ENCODE peak calls at places on chromosomes 12 and 14, in four cellular contexts. J is BJ; P is activated CD4-positive, alpha-beta T cell treated with anti-CD3 and anti-CD28 coated beads for 24 hours; E is NCI-H460. W is an unnamed sample.

GRCh38 chr14:33693237-33693636 is 257.6 kb downstream of the EGLN3 start:
- DNase-seq in P (no peak), E (no peak), J (peak; percentile 45), W (no peak)

GRCh38 chr12:32062841-32063240 is 43.8 kb upstream of the BICD1 start:
- DNase-seq in J (no peak), E (no peak), P (no peak), W (no peak)

GRCh38 chr12:122471324-122472226 is 29.2 kb downstream of the ZCCHC8 start:
- DNase-seq in P (no peak), J (peak; percentile 37), E (peak; percentile 80), W (no peak)

GRCh38 chr12:71475280-71475679 is 35.7 kb downstream of the LGR5 start:
- DNase-seq in E (no peak), J (no peak), P (no peak), W (no peak)

GRCh38 chr14:41302776-41303175 is 303.9 kb upstream of the LRFN5 start:
- DNase-seq in P (no peak), E (no peak), J (no peak), W (no peak)

GRCh38 chr12:74489543-74489942 is 48.1 kb upstream of the ATXN7L3B start:
- DNase-seq in E (no peak), P (no peak), J (no peak), W (no peak)

GRCh38 chr12:57110189-57111045 is 745 bp downstream of the STAT6 start:
- DNase-seq in P (peak; percentile 69), E (peak; percentile 47), J (no peak), W (peak; percentile 89)

GRCh38 chr14:61462566-61463195 is 141.3 kb downstream of the PRKCH start:
- DNase-seq in E (peak; percentile 62), P (no peak), J (no peak), W (no peak)

GRCh38 chr14:64069634-64070359 is 217.0 kb downstream of the SYNE2 start:
- DNase-seq in P (no peak), E (no peak), J (no peak), W (no peak)

GRCh38 chr12:69578283-69578682 is 7.0 kb upstream of the CCT2 start:
- DNase-seq in E (no peak), P (no peak), J (no peak), W (no peak)

W was measured in mucosa of descending colon.